ENCODE peak calls at places on chromosomes 16 and 17, in five cellular contexts. Y is activated CD4-positive, alpha-beta T cell treated with anti-CD3 and anti-CD28 coated beads for 36 hours; B is kidney glomerular epithelial cell; I is COLO829; E is AG09319. W is an unnamed sample.

GRCh38 chr16:11257131-11257938 is 1.3 kb upstream of the SOCS1 start:
- DNase-seq in Y (peak; percentile 82), B (peak; percentile 65), I (peak; percentile 82), E (peak; percentile 44), W (peak; percentile 69)

GRCh38 chr17:82926716-82927115 is 86.9 kb upstream of the ZNF750 start:
- DNase-seq in Y (no peak), B (no peak), I (no peak), E (no peak), W (no peak)

GRCh38 chr17:66443601-66444000 is 141.2 kb downstream of the PRKCA start:
- DNase-seq in Y (no peak), B (no peak), I (no peak), E (no peak), W (no peak)

GRCh38 chr17:35291802-35292201 is 48.9 kb downstream of the SLFN5 start:
- DNase-seq in Y (no peak), B (no peak), I (no peak), E (peak; percentile 67), W (no peak)

GRCh38 chr17:64281962-64282752 is 19.1 kb upstream of the TEX2 start:
- DNase-seq in Y (peak; percentile 76), B (peak; percentile 40), I (peak; percentile 57), E (peak; percentile 50), W (peak; percentile 69)

GRCh38 chr17:12637745-12638651 is 27.7 kb upstream of the MYOCD start:
- DNase-seq in Y (no peak), B (no peak), I (no peak), E (no peak), W (no peak)

GRCh38 chr17:17739388-17740066 is 58.3 kb downstream of the RAI1 start:
- DNase-seq in Y (no peak), B (no peak), I (no peak), E (no peak), W (peak; percentile 68)

GRCh38 chr17:1714980-1715802 is 5.0 kb upstream of the TLCD2 start:
- DNase-seq in Y (peak; percentile 67), B (peak; percentile 65), I (peak; percentile 70), E (peak; percentile 90), W (peak; percentile 24)

GRCh38 chr17:60328679-60329078 is 63.3 kb downstream of the USP32 start:
- DNase-seq in Y (no peak), B (no peak), I (no peak), E (no peak), W (no peak)

GRCh38 chr17:40501499-40501911 is at the start of gene TNS4:
- DNase-seq in Y (no peak), B (no peak), I (no peak), E (no peak), W (no peak)

GRCh38 chr17:2376107-2376506 is 24.8 kb downstream of the MNT start:
- DNase-seq in Y (no peak), B (no peak), I (no peak), E (no peak), W (no peak)

GRCh38 chr17:44546711-44547606 is 10.3 kb upstream of the FZD2 start:
- DNase-seq in Y (no peak), B (no peak), I (no peak), E (no peak), W (no peak)

GRCh38 chr16:81036751-81037350 is 1.2 kb downstream of the ATMIN start:
- DNase-seq in Y (peak; percentile 11), B (no peak), I (no peak), E (no peak), W (no peak)

GRCh38 chr17:77728022-77728671 is 230.4 kb upstream of the TNRC6C start:
- DNase-seq in Y (no peak), B (no peak), I (no peak), E (peak; percentile 28), W (no peak)

GRCh38 chr16:11793840-11794239 is 3.2 kb downstream of the ZC3H7A start:
- DNase-seq in Y (peak; percentile 53), B (peak; percentile 1), I (no peak), E (no peak), W (peak; percentile 31)

GRCh38 chr16:1524366-1524765 is 9.1 kb upstream of the TMEM204 start:
- DNase-seq in Y (no peak), B (no peak), I (no peak), E (no peak), W (no peak)

GRCh38 chr17:64622931-64623654 is 39.0 kb downstream of the SMURF2 start:
- DNase-seq in Y (no peak), B (peak; percentile 65), I (peak; percentile 43), E (no peak), W (no peak)

GRCh38 chr17:61510237-61510636 is 58.0 kb downstream of the TBX4 start:
- DNase-seq in Y (no peak), B (no peak), I (no peak), E (no peak), W (no peak)

GRCh38 chr17:4136373-4136772 is 6.5 kb downstream of the ZZEF1 start:
- DNase-seq in Y (no peak), B (peak; percentile 26), I (no peak), E (no peak), W (no peak)

GRCh38 chr17:35709874-35710273 is 21.6 kb upstream of the RASL10B start:
- DNase-seq in Y (no peak), B (no peak), I (no peak), E (peak; percentile 38), W (no peak)

GRCh38 chr17:78707016-78707415 is 75.1 kb downstream of the CYTH1 start:
- DNase-seq in Y (no peak), B (peak; percentile 61), I (no peak), E (no peak), W (no peak)

GRCh38 chr17:81044764-81045589 is 10.0 kb downstream of the BAIAP2 start:
- DNase-seq in Y (no peak), B (peak; percentile 72), I (no peak), E (peak; percentile 39), W (peak; percentile 57)

GRCh38 chr16:6558133-6558532 is 774.5 kb upstream of the RBFOX1 start:
- DNase-seq in Y (no peak), B (no peak), I (no peak), E (no peak), W (no peak)

GRCh38 chr17:957856-958421 is 21.6 kb downstream of the NXN start:
- DNase-seq in Y (no peak), B (no peak), I (no peak), E (no peak), W (no peak)

GRCh38 chr16:47944589-47944988 is 211.2 kb downstream of the ABCC12 start:
- DNase-seq in Y (no peak), B (no peak), I (no peak), E (no peak), W (no peak)

GRCh38 chr16:35714665-35715064 is 2255.3 kb downstream of the TP53TG3F start:
- DNase-seq in Y (no peak), B (no peak), I (no peak), E (no peak), W (no peak)

GRCh38 chr17:35214192-35214591 is 20.0 kb upstream of the SLC35G3 start:
- DNase-seq in Y (no peak), B (no peak), I (no peak), E (no peak), W (no peak)

GRCh38 chr17:32350662-32351418 is 883 bp downstream of the ZNF207 start:
- DNase-seq in Y (peak; percentile 59), B (peak; percentile 55), I (peak; percentile 35), E (no peak), W (peak; percentile 22)

GRCh38 chr16:70430667-70431536 is 8.0 kb downstream of the ST3GAL2 start:
- DNase-seq in Y (peak; percentile 78), B (peak; percentile 16), I (no peak), E (no peak), W (no peak)